ENCODE peak calls at places on chromosomes 3 and 15, in seven cellular contexts. Y, U, S, O, K, C and N are unnamed samples.

GRCh38 chr3:24220859-24221657 is 273.6 kb downstream of the THRB start:
- DNase-seq in S (peak), Y (peak), O (no peak), K (no peak), U (no peak), C (peak), N (peak)

GRCh38 chr15:72237286-72238224 is 6.6 kb upstream of the PKM start:
- DNase-seq in O (no peak), K (no peak), C (peak), Y (no peak), U (no peak), S (peak), N (peak)

GRCh38 chr15:39362832-39363561 is 217.9 kb upstream of the THBS1 start:
- DNase-seq in K (no peak), S (no peak), U (no peak), O (no peak), C (no peak), Y (no peak), N (no peak)

GRCh38 chr15:92907880-92908279 is 7.8 kb downstream of the CHD2 start:
- DNase-seq in K (no peak), Y (no peak), S (no peak), C (peak), O (no peak), U (peak), N (peak)

GRCh38 chr3:128969993-128970740 is 23.7 kb downstream of the CFAP92 start:
- DNase-seq in C (peak), K (no peak), O (peak), U (peak), Y (peak), S (peak), N (no peak)

GRCh38 chr3:189572249-189572648 is 58.9 kb upstream of the TP63 start:
- DNase-seq in O (no peak), S (no peak), U (no peak), C (no peak), Y (no peak), K (no peak), N (peak)

GRCh38 chr15:80286055-80286454 is 34.0 kb upstream of the CTXND1 start:
- DNase-seq in K (no peak), O (no peak), C (no peak), S (no peak), U (no peak), Y (no peak), N (no peak)

GRCh38 chr15:86327230-86327865 is 247.7 kb downstream of the AGBL1 start:
- DNase-seq in U (no peak), K (no peak), S (no peak), Y (no peak), C (no peak), O (no peak), N (peak)

DNA sequence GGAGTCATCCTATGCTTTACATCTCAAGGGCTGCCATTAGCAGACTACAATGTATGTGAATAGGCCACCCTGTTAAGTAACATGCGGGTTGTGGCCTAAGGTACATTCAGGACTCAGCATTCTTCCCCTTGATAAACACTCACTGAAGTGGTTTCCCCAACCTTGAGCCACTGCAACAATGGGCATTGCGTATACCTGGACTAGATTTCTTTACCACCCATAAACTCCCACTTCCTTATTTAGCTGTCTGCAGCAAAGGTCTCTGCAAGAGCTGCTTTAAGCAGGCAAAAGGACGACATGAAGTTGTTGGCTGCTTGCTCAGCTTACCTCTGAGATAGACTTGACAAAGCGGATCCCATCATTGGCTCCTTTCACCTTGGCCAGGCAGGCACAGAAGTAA is 16.2 kb downstream of the FYCO1 start:
- DNase-seq in Y (no peak), K (no peak), S (no peak), U (no peak), C (no peak), O (no peak), N (no peak)
- H3K27ac ChIP-seq in Y (no peak), K (no peak), S (no peak), U (no peak), C (no peak), O (no peak), N (no peak)

DNA sequence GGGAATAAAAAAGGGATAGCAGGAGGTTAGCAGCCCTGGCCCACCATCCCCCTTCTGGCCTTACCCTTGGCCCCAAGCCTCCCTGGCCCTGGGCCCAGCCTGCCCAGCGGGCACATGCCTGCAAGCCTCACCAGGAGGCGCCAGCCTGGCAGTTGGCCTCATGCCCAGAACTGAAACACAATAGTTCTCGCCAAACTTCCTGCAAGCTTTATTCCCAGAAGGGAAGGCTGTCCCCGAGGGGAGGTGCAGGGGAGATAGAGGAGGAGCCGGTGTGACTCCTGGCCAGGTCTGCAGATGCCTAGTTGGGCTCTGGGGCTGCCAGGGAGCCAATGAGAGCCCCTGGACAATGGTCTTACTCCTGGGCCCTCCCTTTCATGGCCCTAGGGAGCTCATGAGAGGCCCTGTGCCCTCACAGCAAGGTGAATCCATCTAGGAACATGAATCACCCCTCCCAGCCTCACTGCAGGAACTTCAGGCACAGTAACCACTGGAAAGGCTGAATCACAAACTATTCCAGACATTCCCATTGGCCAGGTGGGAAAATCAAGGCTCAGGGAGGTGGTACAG is 4.0 kb downstream of the CCDC33 start:
- DNase-seq in U (no peak), Y (no peak), O (no peak), C (peak), S (peak), K (peak), N (peak)
- TF ChIP-seq CTCF in U (no peak), Y (peak), O (no peak), C (peak), S (peak), K (peak), N (peak)

GRCh38 chr3:131453536-131453935 is 49.2 kb downstream of the MRPL3 start:
- DNase-seq in S (no peak), K (no peak), U (no peak), Y (no peak), C (no peak), O (no peak), N (no peak)

GRCh38 chr3:131454501-131454900 is 48.3 kb downstream of the MRPL3 start:
- DNase-seq in O (no peak), Y (no peak), S (no peak), C (no peak), K (no peak), U (no peak), N (peak)

DNA sequence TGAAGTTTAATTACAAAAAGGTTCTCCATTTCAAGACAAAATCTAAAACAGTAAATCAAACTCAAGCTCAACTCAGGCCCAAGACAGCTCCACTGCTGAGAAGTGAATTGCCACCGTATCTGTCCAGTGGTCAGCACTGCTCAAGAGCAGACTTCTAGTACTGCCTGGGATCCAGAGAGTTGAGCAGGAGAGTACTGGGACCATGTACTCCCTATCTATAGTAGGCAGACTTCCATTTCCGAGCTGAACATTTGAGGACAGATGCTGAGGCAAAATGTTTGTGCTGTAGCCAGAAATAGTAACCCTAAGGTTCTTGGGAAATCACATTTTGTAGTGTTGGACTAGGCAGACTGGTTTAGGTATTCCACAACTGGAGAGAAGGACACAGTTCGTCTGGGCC is 44.1 kb downstream of the MRPL3 start:
- DNase-seq in S (no peak), O (no peak), Y (no peak), K (no peak), U (no peak), C (no peak), N (no peak)
- H3K27ac ChIP-seq in S (no peak), O (no peak), Y (no peak), K (no peak), U (no peak), C (no peak), N (no peak)

GRCh38 chr3:195855471-195856409 is 44.0 kb upstream of the MUC4 start:
- DNase-seq in Y (no peak), C (no peak), U (no peak), S (no peak), K (no peak), O (no peak), N (no peak)
- TF ChIP-seq CTCF in Y (no peak), C (no peak), U (no peak), S (no peak), K (no peak), O (no peak), N (peak)

GRCh38 chr3:107443461-107443860 is 66.2 kb downstream of the CCDC54 start:
- DNase-seq in U (no peak), C (no peak), Y (no peak), K (no peak), S (no peak), O (no peak), N (no peak)
- H3K27ac ChIP-seq in U (no peak), C (no peak), Y (no peak), K (no peak), S (no peak), O (no peak), N (no peak)

GRCh38 chr15:36782681-36783080 is 203.3 kb downstream of the CDIN1 start:
- DNase-seq in O (no peak), Y (no peak), C (no peak), S (no peak), K (no peak), U (no peak), N (no peak)
- TF ChIP-seq CTCF in O (no peak), Y (no peak), C (no peak), S (no peak), K (no peak), U (no peak), N (no peak)